ENCODE peak calls at places on chromosomes 5 and 9, in nine cellular contexts. Y is GM20000, X is Right ventricle myocardium superior, P is HL-60, T is PC-3, N is stomach, I is uterus, B is heart left ventricle, O is D341Med. R is an unnamed sample.

GRCh38 chr9:99561435-99562262 is 260.0 kb upstream of the NR4A3 start:
- DNase-seq in B (peak), N (no peak), Y (no peak), X (no peak), O (peak), I (no peak), T (no peak), P (no peak), R (no peak)

GRCh38 chr5:1268666-1269065 is 26.2 kb downstream of the TERT start:
- DNase-seq in X (no peak), I (no peak), B (no peak), O (no peak), P (no peak), N (no peak), Y (no peak), T (no peak), R (no peak)

GRCh38 chr9:120768247-120768646 is 25.0 kb downstream of the FBXW2 start:
- DNase-seq in I (no peak), B (no peak), Y (no peak), N (no peak), X (no peak), T (no peak), O (no peak), P (no peak), R (no peak)

GRCh38 chr5:92017786-92018185 is 634.7 kb upstream of the ARRDC3 start:
- DNase-seq in Y (no peak), I (no peak), T (peak), N (no peak), P (no peak), O (no peak), X (no peak), B (no peak), R (no peak)

GRCh38 chr9:38662763-38663593 is 42.6 kb upstream of the ANKRD18A start:
- DNase-seq in O (no peak), X (no peak), T (peak), B (no peak), Y (no peak), P (no peak), I (no peak), N (no peak), R (no peak)

GRCh38 chr5:172361566-172362238 is 78.1 kb upstream of the UBTD2 start:
- DNase-seq in T (peak), X (peak), B (no peak), I (no peak), O (no peak), N (no peak), Y (no peak), P (peak), R (peak)

GRCh38 chr9:95772320-95773060 is 103.0 kb upstream of the ERCC6L2 start:
- DNase-seq in T (peak), O (no peak), P (no peak), I (peak), N (no peak), X (peak), Y (no peak), B (peak), R (no peak)

GRCh38 chr5:174723979-174724483 is 351 bp upstream of the MSX2 start:
- DNase-seq in P (no peak), N (no peak), O (no peak), T (peak), Y (no peak), X (no peak), B (no peak), I (no peak), R (no peak)

GRCh38 chr9:79104216-79104615 is 467.5 kb upstream of the TLE4 start:
- DNase-seq in B (no peak), X (no peak), I (no peak), O (no peak), P (no peak), T (no peak), N (no peak), Y (no peak), R (no peak)

GRCh38 chr5:53779541-53779981 is 219.1 kb downstream of the NDUFS4 start:
- DNase-seq in Y (no peak), X (no peak), B (peak), N (no peak), T (peak), I (no peak), O (no peak), P (no peak), R (peak)

GRCh38 chr9:27529316-27530278 is at the start of gene MOB3B:
- DNase-seq in N (peak), X (peak), P (peak), I (peak), T (peak), Y (peak), O (peak), B (peak), R (peak)

GRCh38 chr9:129126789-129127618 is 15.8 kb downstream of the PTPA start:
- DNase-seq in O (peak), N (no peak), B (no peak), T (no peak), P (no peak), X (no peak), Y (no peak), I (no peak), R (no peak)

GRCh38 chr5:83764101-83764500 is 43.4 kb upstream of the HAPLN1 start:
- DNase-seq in B (no peak), T (no peak), O (no peak), Y (no peak), N (no peak), X (no peak), P (no peak), I (no peak), R (no peak)

GRCh38 chr5:72032769-72033168 is 74.5 kb upstream of the MAP1B start:
- DNase-seq in I (no peak), Y (no peak), P (no peak), T (no peak), N (no peak), X (no peak), O (no peak), B (no peak), R (no peak)

GRCh38 chr5:14167211-14167845 is 24.2 kb downstream of the TRIO start:
- DNase-seq in O (no peak), X (no peak), P (no peak), T (peak), Y (no peak), I (no peak), N (no peak), B (no peak), R (peak)